ENCODE peak calls at places on chromosomes 16 and 17, in seven cellular contexts. I is CD8-positive, alpha-beta T cell; X is HCT116; D is right lobe of liver; T is A673; A is endothelial cell of umbilical vein; C is left ventricle myocardium inferior. F is an unnamed sample.

GRCh38 chr16:84751947-84752346 is 52.1 kb downstream of the USP10 start:
- DNase-seq in I (no peak), X (no peak), D (no peak), T (no peak), A (peak), C (no peak), F (no peak)

GRCh38 chr16:9447195-9447551 is 355.7 kb downstream of the HAPSTR1 start:
- DNase-seq in I (no peak), X (no peak), D (no peak), T (no peak), A (no peak), C (peak), F (no peak)

GRCh38 chr16:27444015-27444414 is 42.0 kb downstream of the IL21R start:
- DNase-seq in I (no peak), X (no peak), D (no peak), T (no peak), A (no peak), C (no peak), F (no peak)

GRCh38 chr16:81636298-81636960 is 142.7 kb upstream of the PLCG2 start:
- DNase-seq in I (no peak), X (no peak), D (no peak), T (peak), A (no peak), C (no peak), F (no peak)

GRCh38 chr16:72645526-72645925 is 402.4 kb downstream of the ZFHX3 start:
- DNase-seq in I (no peak), X (no peak), D (no peak), T (no peak), A (no peak), C (no peak), F (no peak)

GRCh38 chr17:53950207-53950857 is 127.6 kb downstream of the KIF2B start:
- DNase-seq in I (no peak), X (no peak), D (no peak), T (peak), A (no peak), C (no peak), F (no peak)

GRCh38 chr16:11530171-11530940 is 56.4 kb downstream of the LITAF start:
- DNase-seq in I (no peak), X (no peak), D (no peak), T (no peak), A (peak), C (no peak), F (no peak)

GRCh38 chr16:70522216-70523000 is 946 bp downstream of the COG4 start:
- DNase-seq in I (no peak), X (no peak), D (no peak), T (no peak), A (no peak), C (no peak), F (no peak)

GRCh38 chr17:68778726-68779125 is 176.5 kb downstream of the ABCA8 start:
- DNase-seq in I (no peak), X (no peak), D (no peak), T (no peak), A (no peak), C (no peak), F (no peak)

GRCh38 chr16:19696312-19696711 is 21.7 kb downstream of the KNOP1 start:
- DNase-seq in I (peak), X (no peak), D (peak), T (peak), A (peak), C (peak), F (peak)

GRCh38 chr17:38451030-38451839 is 23.0 kb downstream of the ARHGAP23 start:
- DNase-seq in I (no peak), X (no peak), D (no peak), T (peak), A (peak), C (peak), F (no peak)

GRCh38 chr16:85582177-85582888 is 30.8 kb upstream of the GSE1 start:
- DNase-seq in I (no peak), X (no peak), D (no peak), T (peak), A (no peak), C (no peak), F (no peak)

GRCh38 chr17:30969989-30970680 is 704 bp upstream of the RNF135 start:
- DNase-seq in I (peak), X (no peak), D (no peak), T (peak), A (no peak), C (no peak), F (no peak)

GRCh38 chr17:80445152-80446110 is 30.5 kb downstream of the ENDOV start:
- DNase-seq in I (no peak), X (no peak), D (no peak), T (no peak), A (no peak), C (no peak), F (no peak)

GRCh38 chr17:30677550-30678254 is 146.8 kb downstream of the CRLF3 start:
- DNase-seq in I (no peak), X (no peak), D (no peak), T (no peak), A (no peak), C (no peak), F (no peak)

GRCh38 chr16:83623091-83623730 is 184.6 kb upstream of the HSBP1 start:
- DNase-seq in I (no peak), X (no peak), D (no peak), T (no peak), A (no peak), C (no peak), F (no peak)

GRCh38 chr17:7589204-7589868 is 558 bp downstream of the SOX15 start:
- DNase-seq in I (peak), X (no peak), D (peak), T (peak), A (peak), C (peak), F (peak)

GRCh38 chr17:40499551-40500189 is 1.8 kb downstream of the TNS4 start:
- DNase-seq in I (no peak), X (no peak), D (peak), T (peak), A (peak), C (peak), F (peak)

GRCh38 chr16:66598111-66598510 is 6.4 kb upstream of the CMTM3 start:
- DNase-seq in I (no peak), X (no peak), D (no peak), T (no peak), A (no peak), C (no peak), F (no peak)

GRCh38 chr16:3074860-3075545 is 9.6 kb downstream of the IL32 start:
- DNase-seq in I (peak), X (no peak), D (no peak), T (no peak), A (no peak), C (no peak), F (no peak)

GRCh38 chr17:73551756-73552155 is 92.5 kb downstream of the SDK2 start:
- DNase-seq in I (no peak), X (peak), D (no peak), T (peak), A (no peak), C (no peak), F (no peak)

GRCh38 chr16:83994087-83994486 is 26.0 kb downstream of the NECAB2 start:
- DNase-seq in I (no peak), X (peak), D (no peak), T (no peak), A (no peak), C (no peak), F (no peak)

GRCh38 chr16:2288701-2289100 is 20.8 kb upstream of the RNPS1 start:
- DNase-seq in I (no peak), X (no peak), D (no peak), T (no peak), A (no peak), C (no peak), F (no peak)

GRCh38 chr17:10612957-10613744 is 44.0 kb downstream of the MYH3 start:
- DNase-seq in I (no peak), X (no peak), D (no peak), T (no peak), A (no peak), C (no peak), F (no peak)

GRCh38 chr17:4074831-4075495 is 67.9 kb downstream of the ZZEF1 start:
- DNase-seq in I (no peak), X (peak), D (no peak), T (peak), A (peak), C (no peak), F (no peak)

GRCh38 chr17:64073771-64074703 is 53.6 kb upstream of the ICAM2 start:
- DNase-seq in I (no peak), X (no peak), D (no peak), T (no peak), A (no peak), C (no peak), F (no peak)

GRCh38 chr17:80861360-80861861 is 130.2 kb upstream of the CHMP6 start:
- DNase-seq in I (no peak), X (no peak), D (no peak), T (no peak), A (no peak), C (no peak), F (no peak)

GRCh38 chr16:54342966-54343365 is 56.4 kb upstream of the IRX3 start:
- DNase-seq in I (no peak), X (no peak), D (no peak), T (no peak), A (no peak), C (no peak), F (no peak)

GRCh38 chr17:48591435-48592077 is 1.5 kb upstream of the HOXB3 start:
- DNase-seq in I (no peak), X (no peak), D (no peak), T (no peak), A (no peak), C (no peak), F (no peak)
- H3K27ac ChIP-seq in I (no peak), X (no peak), D (no peak), T (peak), A (no peak), C (no peak), F (no peak)

GRCh38 chr16:88770459-88771293 is 14.3 kb downstream of the PIEZO1 start:
- DNase-seq in I (peak), X (peak), D (no peak), T (peak), A (peak), C (peak), F (no peak)
- H3K27ac ChIP-seq in I (no peak), X (peak), D (no peak), T (peak), A (peak), C (peak), F (no peak)

GRCh38 chr17:66340720-66341119 is 38.3 kb downstream of the PRKCA start:
- DNase-seq in I (no peak), X (no peak), D (no peak), T (no peak), A (no peak), C (no peak), F (no peak)
- H3K27ac ChIP-seq in I (no peak), X (no peak), D (peak), T (no peak), A (no peak), C (no peak), F (no peak)

DNA sequence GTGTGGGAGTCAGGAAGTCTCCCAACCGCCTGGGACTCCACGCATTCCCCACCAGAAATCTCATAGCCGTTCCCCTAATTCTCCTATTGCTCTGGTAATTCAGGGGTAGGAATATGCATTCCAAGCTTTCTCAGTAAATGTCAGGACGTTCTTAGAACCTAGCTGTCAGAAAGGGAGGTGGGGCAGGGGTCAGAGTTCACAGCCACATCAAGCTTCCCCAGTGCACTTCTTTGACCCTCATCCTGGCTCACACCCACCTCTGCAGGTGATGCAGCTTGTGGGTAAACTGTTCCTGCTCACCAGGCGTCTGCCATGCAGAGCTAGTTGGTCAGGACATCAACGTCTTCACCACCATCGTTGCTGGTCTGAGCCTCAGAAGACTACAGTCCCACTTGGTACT is 14.0 kb upstream of the IL27 start:
- DNase-seq in I (no peak), X (no peak), D (no peak), T (no peak), A (no peak), C (no peak), F (no peak)
- H3K27ac ChIP-seq in I (no peak), X (no peak), D (no peak), T (no peak), A (no peak), C (no peak), F (no peak)

DNA sequence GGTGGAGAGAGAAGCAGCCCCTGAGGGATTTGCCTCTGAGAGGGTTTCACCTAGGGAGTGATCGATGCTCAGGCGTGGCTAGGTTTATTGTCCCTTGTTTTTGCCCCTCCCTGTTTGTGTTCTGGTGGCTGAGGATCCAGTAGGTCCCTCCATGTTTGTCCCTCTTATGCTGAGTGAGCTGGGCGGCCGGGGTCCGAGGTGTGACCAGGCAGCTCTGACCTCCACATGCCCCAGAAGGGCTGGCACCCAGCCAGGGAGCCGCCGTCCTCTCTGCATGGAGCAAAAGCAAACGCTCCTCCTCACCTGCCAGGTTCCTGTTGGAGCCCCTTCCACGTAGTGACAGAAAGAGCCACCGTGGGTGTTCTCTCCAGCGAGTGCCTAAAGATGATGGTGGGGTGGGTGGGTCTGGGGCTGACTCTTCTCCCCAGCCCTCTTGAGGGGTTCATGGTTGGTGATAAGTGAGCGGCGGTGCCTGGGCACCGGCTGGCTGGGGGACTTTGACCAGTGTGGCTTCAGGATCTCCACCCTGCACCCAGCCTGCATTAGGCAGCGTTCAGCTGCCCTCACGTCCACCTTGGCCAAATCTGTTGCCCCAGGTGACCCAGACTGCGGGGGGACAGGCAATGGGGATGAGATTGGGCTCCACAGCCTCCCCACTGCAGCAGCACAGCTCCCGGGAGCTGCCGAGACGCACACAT is 14.1 kb upstream of the NUDT16L1 start:
- DNase-seq in I (no peak), X (no peak), D (peak), T (no peak), A (no peak), C (peak), F (no peak)
- H3K27ac ChIP-seq in I (no peak), X (no peak), D (peak), T (peak), A (no peak), C (peak), F (peak)

GRCh38 chr16:57184113-57184512 is 1.7 kb downstream of the PSME3IP1 start:
- DNase-seq in I (no peak), X (no peak), D (no peak), T (no peak), A (no peak), C (no peak), F (no peak)
- H3K27ac ChIP-seq in I (no peak), X (no peak), D (no peak), T (no peak), A (no peak), C (no peak), F (no peak)

GRCh38 chr17:57470906-57471305 is 214.6 kb downstream of the MSI2 start:
- DNase-seq in I (no peak), X (no peak), D (no peak), T (no peak), A (no peak), C (no peak), F (no peak)
- H3K27ac ChIP-seq in I (no peak), X (no peak), D (no peak), T (no peak), A (no peak), C (peak), F (peak)

GRCh38 chr17:67054608-67055007 is 10.3 kb downstream of the CACNG1 start:
- DNase-seq in I (no peak), X (no peak), D (no peak), T (no peak), A (no peak), C (no peak), F (no peak)
- H3K27ac ChIP-seq in I (no peak), X (no peak), D (no peak), T (no peak), A (no peak), C (no peak), F (no peak)

DNA sequence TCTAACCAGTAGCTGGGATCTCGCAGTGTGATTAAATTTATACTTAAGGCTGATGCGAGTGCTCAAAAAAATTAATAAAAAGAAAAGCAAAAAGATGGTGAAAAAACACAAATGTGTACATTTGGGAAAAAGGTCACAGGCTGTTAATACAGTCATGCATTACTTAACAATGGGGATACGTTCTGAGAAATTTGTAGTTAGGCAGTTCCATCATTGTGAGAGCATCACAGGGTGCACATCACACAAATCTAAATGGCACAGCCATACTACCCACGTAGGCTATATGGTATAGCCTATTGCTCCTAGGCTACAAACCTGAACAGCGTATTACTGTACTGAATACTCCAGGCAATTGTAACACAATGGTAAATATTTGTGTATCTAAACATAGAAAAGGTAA is 142.4 kb upstream of the MYOCD start:
- DNase-seq in I (no peak), X (no peak), D (no peak), T (no peak), A (no peak), C (no peak), F (no peak)
- H3K27ac ChIP-seq in I (no peak), X (no peak), D (no peak), T (no peak), A (no peak), C (no peak), F (no peak)

DNA sequence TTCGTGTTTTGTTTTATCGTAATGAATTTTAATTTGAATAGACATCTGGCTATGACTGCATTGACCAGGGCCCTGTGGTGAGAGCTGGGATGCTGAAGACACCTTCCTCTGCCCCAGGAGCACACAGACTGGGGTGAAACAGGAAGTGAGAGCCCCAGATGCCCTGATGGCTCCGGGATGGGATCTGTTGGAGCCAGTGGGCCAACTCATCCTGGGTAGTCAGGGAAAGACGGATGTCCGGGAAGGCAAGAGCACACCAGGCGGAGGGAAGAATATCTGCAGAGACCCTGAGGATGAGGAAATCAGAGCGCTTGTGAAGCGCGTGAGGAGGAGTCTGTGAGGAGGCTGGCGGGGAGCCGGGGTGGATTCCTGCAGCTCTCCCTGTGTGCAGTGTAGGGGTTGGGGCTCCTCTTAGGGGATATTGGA is 71.5 kb upstream of the LGALS9 start:
- DNase-seq in I (no peak), X (no peak), D (no peak), T (peak), A (no peak), C (no peak), F (no peak)
- H3K27ac ChIP-seq in I (no peak), X (no peak), D (no peak), T (peak), A (peak), C (peak), F (peak)